ENCODE peak calls at places on chromosomes 3 and 15, in six cellular contexts. U, R, N, W, L and C are unnamed samples.
A peak's percentile ranks its signal among the peaks of the same experiment; 100 is the strongest.

GRCh38 chr3:158703566-158703965 is 28.7 kb downstream of the RARRES1 start:
- DNase-seq in W (no peak), R (no peak), U (no peak), N (no peak), L (no peak), C (no peak)

GRCh38 chr3:101195951-101196713 is 124.2 kb downstream of the IMPG2 start:
- DNase-seq in N (no peak), L (peak; percentile 82), W (peak; percentile 2), R (no peak), U (no peak), C (no peak)

GRCh38 chr15:91942676-91943417 is 89.3 kb downstream of the SLCO3A1 start:
- DNase-seq in W (peak; percentile 25), U (no peak), N (peak; percentile 67), L (peak; percentile 95), R (no peak), C (no peak)

GRCh38 chr3:143847787-143848631 is at the start of gene SLC9A9:
- DNase-seq in U (peak; percentile 2), N (no peak), L (peak; percentile 86), R (peak; percentile 49), W (peak; percentile 65), C (peak; percentile 36)

GRCh38 chr3:149342413-149343340 is 9.2 kb upstream of the TM4SF18 start:
- DNase-seq in R (no peak), W (peak; percentile 8), U (no peak), N (no peak), L (peak; percentile 88), C (no peak)

GRCh38 chr3:187750513-187751123 is 5.3 kb upstream of the BCL6 start:
- DNase-seq in W (no peak), L (no peak), N (peak; percentile 44), R (no peak), U (no peak), C (peak; percentile 65)

GRCh38 chr15:83270176-83270575 is 14.3 kb downstream of the BNC1 start:
- DNase-seq in R (no peak), U (no peak), N (no peak), L (no peak), W (no peak), C (no peak)

GRCh38 chr15:57213783-57214366 is 162.4 kb upstream of the CGNL1 start:
- DNase-seq in N (no peak), R (peak; percentile 31), L (peak; percentile 75), U (no peak), W (peak; percentile 54), C (no peak)